ENCODE peak calls at places on chromosomes 13 and 19, in eight cellular contexts. One of them, this sample, is unnamed.
A peak's percentile ranks its signal among the peaks of the same experiment; 100 is the strongest.

GRCh38 chr19:40603071-40603718 is 2.0 kb downstream of the LTBP4 start:
- DNase-seq in colonic mucosa: peak; percentile 54
- DNase-seq in sigmoid colon: no peak
- DNase-seq in endothelial cell of umbilical vein: peak; percentile 37
- DNase-seq in left lung: no peak
- DNase-seq in endothelial cell: no peak
- DNase-seq in tibial nerve: no peak
- DNase-seq in tibial artery: no peak
- DNase-seq in this sample: no peak

GRCh38 chr19:35524181-35524838 is 3.8 kb downstream of the SBSN start:
- DNase-seq in colonic mucosa: no peak
- DNase-seq in sigmoid colon: no peak
- DNase-seq in endothelial cell of umbilical vein: no peak
- DNase-seq in left lung: no peak
- DNase-seq in endothelial cell: no peak
- DNase-seq in tibial nerve: no peak
- DNase-seq in tibial artery: no peak
- DNase-seq in this sample: no peak

GRCh38 chr19:44401108-44401786 is at the start of gene ZNF285:
- DNase-seq in colonic mucosa: peak; percentile 93
- DNase-seq in sigmoid colon: peak; percentile 95
- DNase-seq in endothelial cell of umbilical vein: peak; percentile 98
- DNase-seq in left lung: peak; percentile 92
- DNase-seq in endothelial cell: peak; percentile 89
- DNase-seq in tibial nerve: peak; percentile 67
- DNase-seq in tibial artery: peak; percentile 90
- DNase-seq in this sample: peak; percentile 97

GRCh38 chr13:41956272-41956671 is 4.6 kb downstream of the VWA8 start:
- DNase-seq in colonic mucosa: no peak
- DNase-seq in sigmoid colon: no peak
- DNase-seq in endothelial cell of umbilical vein: no peak
- DNase-seq in left lung: no peak
- DNase-seq in endothelial cell: no peak
- DNase-seq in tibial nerve: no peak
- DNase-seq in tibial artery: no peak
- DNase-seq in this sample: no peak

GRCh38 chr19:46739290-46739771 is 6.5 kb upstream of the FKRP start:
- DNase-seq in colonic mucosa: no peak
- DNase-seq in sigmoid colon: peak; percentile 73
- DNase-seq in endothelial cell of umbilical vein: no peak
- DNase-seq in left lung: peak; percentile 64
- DNase-seq in endothelial cell: no peak
- DNase-seq in tibial nerve: no peak
- DNase-seq in tibial artery: no peak
- DNase-seq in this sample: no peak

GRCh38 chr13:97749174-97749573 is 204.3 kb upstream of the IPO5 start:
- DNase-seq in colonic mucosa: no peak
- DNase-seq in sigmoid colon: no peak
- DNase-seq in endothelial cell of umbilical vein: peak; percentile 12
- DNase-seq in left lung: no peak
- DNase-seq in endothelial cell: no peak
- DNase-seq in tibial nerve: no peak
- DNase-seq in tibial artery: no peak
- DNase-seq in this sample: peak; percentile 1

GRCh38 chr19:50300051-50300450 is 29.1 kb downstream of the KCNC3 start:
- DNase-seq in colonic mucosa: no peak
- DNase-seq in sigmoid colon: no peak
- DNase-seq in endothelial cell of umbilical vein: no peak
- DNase-seq in left lung: no peak
- DNase-seq in endothelial cell: no peak
- DNase-seq in tibial nerve: no peak
- DNase-seq in tibial artery: no peak
- DNase-seq in this sample: no peak

GRCh38 chr13:24083722-24084421 is 76.6 kb upstream of the SPATA13 start:
- DNase-seq in colonic mucosa: no peak
- DNase-seq in sigmoid colon: no peak
- DNase-seq in endothelial cell of umbilical vein: no peak
- DNase-seq in left lung: no peak
- DNase-seq in endothelial cell: no peak
- DNase-seq in tibial nerve: no peak
- DNase-seq in tibial artery: no peak
- DNase-seq in this sample: no peak

GRCh38 chr19:28961772-28962500 is 251.0 kb downstream of the UQCRFS1 start:
- DNase-seq in colonic mucosa: no peak
- DNase-seq in sigmoid colon: no peak
- DNase-seq in endothelial cell of umbilical vein: no peak
- DNase-seq in left lung: no peak
- DNase-seq in endothelial cell: no peak
- DNase-seq in tibial nerve: no peak
- DNase-seq in tibial artery: no peak
- DNase-seq in this sample: no peak

GRCh38 chr19:32676186-32676894 is 692 bp downstream of the RGS9BP start:
- DNase-seq in colonic mucosa: no peak
- DNase-seq in sigmoid colon: no peak
- DNase-seq in endothelial cell of umbilical vein: peak; percentile 12
- DNase-seq in left lung: peak; percentile 84
- DNase-seq in endothelial cell: peak; percentile 20
- DNase-seq in tibial nerve: no peak
- DNase-seq in tibial artery: no peak
- DNase-seq in this sample: peak; percentile 47

GRCh38 chr19:10612515-10613119 is 12.7 kb upstream of the SLC44A2 start:
- DNase-seq in colonic mucosa: peak; percentile 62
- DNase-seq in sigmoid colon: no peak
- DNase-seq in endothelial cell of umbilical vein: no peak
- DNase-seq in left lung: peak; percentile 85
- DNase-seq in endothelial cell: no peak
- DNase-seq in tibial nerve: peak; percentile 65
- DNase-seq in tibial artery: peak; percentile 81
- DNase-seq in this sample: peak; percentile 55

GRCh38 chr13:26502826-26503225 is 54.7 kb upstream of the WASF3 start:
- DNase-seq in colonic mucosa: no peak
- DNase-seq in sigmoid colon: peak; percentile 80
- DNase-seq in endothelial cell of umbilical vein: peak; percentile 58
- DNase-seq in left lung: no peak
- DNase-seq in endothelial cell: peak; percentile 31
- DNase-seq in tibial nerve: no peak
- DNase-seq in tibial artery: peak; percentile 75
- DNase-seq in this sample: no peak

GRCh38 chr13:26529441-26529840 is 28.0 kb upstream of the WASF3 start:
- DNase-seq in colonic mucosa: peak; percentile 46
- DNase-seq in sigmoid colon: no peak
- DNase-seq in endothelial cell of umbilical vein: peak; percentile 71
- DNase-seq in left lung: no peak
- DNase-seq in endothelial cell: peak; percentile 69
- DNase-seq in tibial nerve: no peak
- DNase-seq in tibial artery: no peak
- DNase-seq in this sample: peak; percentile 32

GRCh38 chr19:11324748-11325389 is 14.6 kb downstream of the RAB3D start:
- DNase-seq in colonic mucosa: no peak
- DNase-seq in sigmoid colon: no peak
- DNase-seq in endothelial cell of umbilical vein: no peak
- DNase-seq in left lung: peak; percentile 72
- DNase-seq in endothelial cell: no peak
- DNase-seq in tibial nerve: no peak
- DNase-seq in tibial artery: no peak
- DNase-seq in this sample: no peak

GRCh38 chr13:41916173-41916954 is 44.5 kb downstream of the VWA8 start:
- DNase-seq in colonic mucosa: no peak
- DNase-seq in sigmoid colon: no peak
- DNase-seq in endothelial cell of umbilical vein: peak; percentile 86
- DNase-seq in left lung: no peak
- DNase-seq in endothelial cell: no peak
- DNase-seq in tibial nerve: no peak
- DNase-seq in tibial artery: no peak
- DNase-seq in this sample: no peak

GRCh38 chr19:6723108-6723618 is 2.7 kb upstream of the C3 start:
- DNase-seq in colonic mucosa: no peak
- DNase-seq in sigmoid colon: peak; percentile 90
- DNase-seq in endothelial cell of umbilical vein: no peak
- DNase-seq in left lung: peak; percentile 41
- DNase-seq in endothelial cell: no peak
- DNase-seq in tibial nerve: no peak
- DNase-seq in tibial artery: peak; percentile 66
- DNase-seq in this sample: peak; percentile 58

GRCh38 chr19:48393559-48394330 is at the start of gene GRIN2D:
- DNase-seq in colonic mucosa: no peak
- DNase-seq in sigmoid colon: peak; percentile 71
- DNase-seq in endothelial cell of umbilical vein: peak; percentile 26
- DNase-seq in left lung: peak; percentile 76
- DNase-seq in endothelial cell: peak; percentile 54
- DNase-seq in tibial nerve: no peak
- DNase-seq in tibial artery: no peak
- DNase-seq in this sample: no peak

GRCh38 chr19:10013834-10014618 is 743 bp downstream of the RDH8 start:
- DNase-seq in colonic mucosa: no peak
- DNase-seq in sigmoid colon: no peak
- DNase-seq in endothelial cell of umbilical vein: no peak
- DNase-seq in left lung: no peak
- DNase-seq in endothelial cell: no peak
- DNase-seq in tibial nerve: no peak
- DNase-seq in tibial artery: no peak
- DNase-seq in this sample: no peak

GRCh38 chr19:37583340-37583739 is 11.3 kb downstream of the ZNF571 start:
- DNase-seq in colonic mucosa: no peak
- DNase-seq in sigmoid colon: no peak
- DNase-seq in endothelial cell of umbilical vein: no peak
- DNase-seq in left lung: no peak
- DNase-seq in endothelial cell: no peak
- DNase-seq in tibial nerve: no peak
- DNase-seq in tibial artery: no peak
- DNase-seq in this sample: no peak
- TF ChIP-seq CTCF in colonic mucosa: no peak
- TF ChIP-seq CTCF in sigmoid colon: no peak
- TF ChIP-seq CTCF in endothelial cell of umbilical vein: no peak
- TF ChIP-seq CTCF in left lung: no peak
- TF ChIP-seq CTCF in endothelial cell: no peak
- TF ChIP-seq CTCF in tibial nerve: no peak
- TF ChIP-seq CTCF in tibial artery: no peak
- TF ChIP-seq CTCF in this sample: no peak

DNA sequence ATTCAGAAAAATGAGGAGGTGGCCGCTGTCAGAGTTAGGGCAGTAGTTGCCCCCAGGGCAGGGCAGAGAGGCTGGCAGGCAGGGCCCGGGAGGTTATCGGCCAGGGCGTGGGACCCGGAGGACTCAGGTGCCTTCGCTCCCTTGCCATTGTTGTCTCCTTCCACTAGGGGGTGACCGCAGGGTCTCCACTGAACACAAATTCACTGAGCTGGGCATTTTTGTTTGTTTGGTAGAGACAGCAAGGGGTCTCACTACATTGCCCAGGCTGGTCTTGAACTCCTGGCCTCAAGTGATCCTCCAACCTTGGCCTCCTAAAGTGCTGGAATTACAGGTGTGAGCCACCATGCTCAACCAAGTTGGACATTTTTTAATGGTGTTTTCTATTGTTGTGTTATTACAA is 25.1 kb downstream of the CARS2 start:
- DNase-seq in colonic mucosa: no peak
- DNase-seq in sigmoid colon: no peak
- DNase-seq in endothelial cell of umbilical vein: peak; percentile 20
- DNase-seq in left lung: no peak
- DNase-seq in endothelial cell: peak; percentile 43
- DNase-seq in tibial nerve: no peak
- DNase-seq in tibial artery: no peak
- DNase-seq in this sample: no peak
- TF ChIP-seq CTCF in colonic mucosa: no peak
- TF ChIP-seq CTCF in sigmoid colon: peak; percentile 11
- TF ChIP-seq CTCF in endothelial cell of umbilical vein: peak; percentile 60
- TF ChIP-seq CTCF in left lung: peak; percentile 33
- TF ChIP-seq CTCF in endothelial cell: peak; percentile 61
- TF ChIP-seq CTCF in tibial nerve: no peak
- TF ChIP-seq CTCF in tibial artery: no peak
- TF ChIP-seq CTCF in this sample: no peak

DNA sequence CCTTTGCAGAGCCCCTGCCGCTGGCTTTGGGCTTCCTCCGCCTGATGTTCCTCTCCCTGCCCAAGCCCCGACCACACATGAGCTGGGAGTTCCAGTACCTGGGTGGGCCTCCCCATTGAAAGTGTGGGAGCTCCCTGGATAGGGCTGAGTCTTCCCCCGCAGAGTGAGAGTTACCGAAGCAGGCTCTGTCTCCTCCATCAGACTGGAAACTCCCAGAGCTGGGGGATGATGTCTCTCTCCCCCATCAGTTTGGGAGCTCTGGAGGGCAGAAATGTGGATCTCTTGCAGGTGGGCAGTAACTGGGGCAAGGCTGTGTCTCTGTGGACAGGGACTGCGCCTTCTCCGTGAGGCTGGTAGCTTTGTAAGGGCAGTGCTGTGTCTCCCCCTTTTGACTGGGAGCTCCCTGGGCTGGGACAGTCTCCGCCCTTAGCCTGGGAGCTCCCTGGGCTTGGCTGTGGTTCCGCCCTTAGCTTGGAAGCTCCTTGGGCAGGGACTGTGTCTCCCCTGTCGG is 767 bp downstream of the DCAF15 start:
- DNase-seq in colonic mucosa: peak; percentile 80
- DNase-seq in sigmoid colon: peak; percentile 66
- DNase-seq in endothelial cell of umbilical vein: peak; percentile 15
- DNase-seq in left lung: no peak
- DNase-seq in endothelial cell: no peak
- DNase-seq in tibial nerve: no peak
- DNase-seq in tibial artery: no peak
- DNase-seq in this sample: peak; percentile 27
- TF ChIP-seq CTCF in colonic mucosa: no peak
- TF ChIP-seq CTCF in sigmoid colon: no peak
- TF ChIP-seq CTCF in endothelial cell of umbilical vein: no peak
- TF ChIP-seq CTCF in left lung: no peak
- TF ChIP-seq CTCF in endothelial cell: no peak
- TF ChIP-seq CTCF in tibial nerve: no peak
- TF ChIP-seq CTCF in tibial artery: no peak
- TF ChIP-seq CTCF in this sample: no peak

DNA sequence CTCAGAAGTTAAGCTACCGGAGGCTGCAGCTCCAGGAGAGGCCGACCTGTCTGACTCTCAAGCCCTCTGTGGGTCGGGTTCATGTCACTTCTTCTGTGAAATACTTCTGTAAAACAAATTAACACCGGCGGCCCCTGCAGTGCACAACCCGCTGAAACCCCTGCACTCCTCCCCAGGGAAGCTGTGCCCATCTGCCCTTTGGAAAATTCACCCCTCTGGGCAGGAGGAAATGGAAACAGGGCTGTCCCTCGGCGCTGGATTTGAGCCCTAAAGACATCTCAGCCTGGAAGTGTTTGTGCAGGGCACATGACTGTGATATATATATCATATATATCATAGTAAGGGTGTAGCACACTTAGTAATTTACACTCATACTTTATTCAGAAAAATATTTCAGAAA is 415.3 kb downstream of the IRS2 start:
- DNase-seq in colonic mucosa: no peak
- DNase-seq in sigmoid colon: no peak
- DNase-seq in endothelial cell of umbilical vein: no peak
- DNase-seq in left lung: no peak
- DNase-seq in endothelial cell: no peak
- DNase-seq in tibial nerve: no peak
- DNase-seq in tibial artery: no peak
- DNase-seq in this sample: no peak
- TF ChIP-seq CTCF in colonic mucosa: no peak
- TF ChIP-seq CTCF in sigmoid colon: no peak
- TF ChIP-seq CTCF in endothelial cell of umbilical vein: no peak
- TF ChIP-seq CTCF in left lung: no peak
- TF ChIP-seq CTCF in endothelial cell: no peak
- TF ChIP-seq CTCF in tibial nerve: no peak
- TF ChIP-seq CTCF in tibial artery: no peak
- TF ChIP-seq CTCF in this sample: no peak

GRCh38 chr13:51435002-51435578 is 17.7 kb downstream of the INTS6 start:
- DNase-seq in colonic mucosa: no peak
- DNase-seq in sigmoid colon: no peak
- DNase-seq in endothelial cell of umbilical vein: peak; percentile 49
- DNase-seq in left lung: no peak
- DNase-seq in endothelial cell: no peak
- DNase-seq in tibial nerve: no peak
- DNase-seq in tibial artery: no peak
- DNase-seq in this sample: no peak
- TF ChIP-seq CTCF in colonic mucosa: peak; percentile 27
- TF ChIP-seq CTCF in sigmoid colon: peak; percentile 27
- TF ChIP-seq CTCF in endothelial cell of umbilical vein: peak; percentile 19
- TF ChIP-seq CTCF in left lung: peak; percentile 11
- TF ChIP-seq CTCF in endothelial cell: peak; percentile 67
- TF ChIP-seq CTCF in tibial nerve: peak; percentile 37
- TF ChIP-seq CTCF in tibial artery: peak; percentile 46
- TF ChIP-seq CTCF in this sample: no peak

This sample was measured in Calu3.